ENCODE peak calls at places on chromosomes 16 and 17, in four cellular contexts. M is esophagus muscularis mucosa, L is sigmoid colon, F is SK-N-SH. E is an unnamed sample.

GRCh38 chr16:14244344-14245010 is 173.4 kb downstream of the MRTFB start:
- DNase-seq in F (no peak), L (no peak), M (no peak), E (no peak)

GRCh38 chr16:70638814-70639792 is 7.3 kb upstream of the IL34 start:
- DNase-seq in M (no peak), F (peak; percentile 67), L (peak; percentile 84), E (peak; percentile 31)

GRCh38 chr17:69523252-69523861 is 108.9 kb downstream of the MAP2K6 start:
- DNase-seq in L (no peak), F (peak; percentile 50), M (no peak), E (no peak)

GRCh38 chr17:71635187-71635586 is 485.6 kb upstream of the SOX9 start:
- DNase-seq in L (no peak), F (no peak), M (no peak), E (peak; percentile 62)

GRCh38 chr17:78986048-78986648 is 6.4 kb upstream of the LGALS3BP start:
- DNase-seq in F (no peak), L (no peak), M (no peak), E (peak; percentile 53)

GRCh38 chr16:50273888-50274770 is 7.8 kb downstream of the ADCY7 start:
- DNase-seq in F (no peak), M (no peak), L (no peak), E (peak; percentile 60)

GRCh38 chr16:66606000-66606751 is 1.7 kb downstream of the CMTM3 start:
- DNase-seq in M (no peak), L (no peak), F (no peak), E (no peak)

GRCh38 chr17:82668631-82669099 is 20.4 kb upstream of the WDR45B start:
- DNase-seq in L (peak; percentile 80), F (peak; percentile 84), M (no peak), E (peak; percentile 79)

GRCh38 chr16:2979669-2980226 is 498 bp downstream of the PKMYT1 start:
- DNase-seq in M (no peak), F (peak; percentile 67), L (no peak), E (no peak)

GRCh38 chr16:12584488-12585233 is 219.0 kb downstream of the CPPED1 start:
- DNase-seq in F (no peak), L (no peak), M (no peak), E (no peak)

GRCh38 chr16:54847207-54847606 is 83.5 kb upstream of the IRX5 start:
- DNase-seq in F (no peak), M (no peak), L (no peak), E (no peak)

GRCh38 chr16:49527621-49528020 is 154.0 kb downstream of the C16orf78 start:
- DNase-seq in F (peak; percentile 58), M (no peak), L (no peak), E (no peak)

GRCh38 chr16:19804538-19805323 is 79.9 kb downstream of the GPRC5B start:
- DNase-seq in M (no peak), F (no peak), L (peak; percentile 80), E (peak; percentile 41)

GRCh38 chr16:53282975-53283946 is 151.0 kb upstream of the RBL2 start:
- DNase-seq in L (no peak), M (no peak), F (peak; percentile 51), E (no peak)

GRCh38 chr17:8275421-8276290 is 12.8 kb upstream of the RANGRF start:
- DNase-seq in M (no peak), L (no peak), F (no peak), E (no peak)

GRCh38 chr16:4801962-4802658 is at the start of gene ROGDI:
- DNase-seq in M (peak; percentile 96), L (peak; percentile 90), F (no peak), E (peak; percentile 96)

GRCh38 chr17:9470171-9470570 is 105.4 kb downstream of the STX8 start:
- DNase-seq in F (no peak), M (no peak), L (no peak), E (no peak)

GRCh38 chr16:27742333-27742732 is 192.4 kb downstream of the KATNIP start:
- DNase-seq in L (no peak), M (no peak), F (no peak), E (no peak)

GRCh38 chr16:27738596-27738995 is 188.7 kb downstream of the KATNIP start:
- DNase-seq in M (no peak), L (no peak), F (no peak), E (no peak)

GRCh38 chr16:27737513-27737912 is 187.6 kb downstream of the KATNIP start:
- DNase-seq in L (no peak), F (no peak), M (no peak), E (no peak)

GRCh38 chr16:27739606-27740357 is 189.8 kb downstream of the KATNIP start:
- DNase-seq in L (no peak), F (no peak), M (no peak), E (no peak)

DNA sequence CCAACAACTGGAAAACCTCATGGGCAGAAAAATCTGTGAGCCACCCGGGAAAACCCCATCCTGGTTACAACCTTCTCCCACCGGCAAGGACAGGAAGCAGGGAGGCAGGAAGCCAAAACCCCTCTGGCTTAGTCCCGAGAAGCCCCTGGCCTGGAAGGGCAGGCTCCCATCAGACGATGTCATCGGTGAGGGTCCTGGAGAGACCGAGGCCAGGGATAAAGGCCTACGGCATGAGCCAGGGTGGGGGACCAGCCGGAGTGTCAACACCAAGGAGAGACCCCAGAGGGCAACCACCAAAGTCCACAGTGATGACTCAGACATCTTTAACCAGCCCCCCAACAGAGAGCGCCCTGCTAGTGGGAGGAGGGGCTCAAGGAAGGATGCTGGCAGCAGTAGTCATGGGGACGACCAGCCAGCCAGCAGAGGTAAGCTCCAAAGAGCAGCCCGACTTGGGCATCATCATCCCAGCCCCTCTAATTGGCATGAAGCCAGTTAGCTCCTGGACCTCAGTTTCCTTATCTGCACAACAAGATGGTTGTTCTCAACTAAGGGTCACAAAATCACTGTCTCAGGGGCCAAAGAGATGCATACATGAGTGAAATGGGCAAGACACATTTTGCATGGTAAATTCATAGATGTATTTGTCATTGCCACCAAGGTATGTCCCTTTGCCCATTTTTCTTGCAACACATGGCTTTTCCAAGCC is 190.7 kb downstream of the KATNIP start:
- DNase-seq in M (no peak), F (no peak), L (no peak), E (no peak)
- TF ChIP-seq POLR2AphosphoS5 in M (no peak), F (no peak), L (no peak), E (no peak)

GRCh38 chr16:29024280-29024679 is 39.4 kb downstream of the LAT start:
- DNase-seq in L (peak; percentile 8), F (no peak), M (no peak), E (no peak)
- TF ChIP-seq POLR2AphosphoS5 in L (no peak), F (no peak), M (no peak), E (no peak)

DNA sequence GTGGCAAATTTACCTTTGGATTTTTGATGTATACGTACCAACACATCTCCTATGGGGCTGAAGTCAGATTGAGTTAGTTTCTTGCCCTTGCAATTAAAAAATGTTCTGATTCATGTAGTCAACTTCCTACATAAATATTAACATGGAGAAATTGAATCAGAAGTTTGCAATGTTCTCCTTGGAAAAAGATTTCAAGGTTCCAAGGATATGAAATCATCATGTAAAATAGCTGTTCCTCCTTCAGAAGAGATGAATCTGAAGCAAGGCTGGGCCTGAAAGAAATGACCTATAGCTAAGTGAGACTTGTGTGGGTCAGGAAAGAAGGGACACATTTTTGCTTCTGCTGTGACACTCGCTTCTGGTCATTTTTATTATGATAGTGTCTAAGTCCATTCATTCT is 131.7 kb downstream of the RGS9 start:
- DNase-seq in L (no peak), M (no peak), F (no peak), E (no peak)
- TF ChIP-seq POLR2AphosphoS5 in L (no peak), M (no peak), F (no peak), E (no peak)

DNA sequence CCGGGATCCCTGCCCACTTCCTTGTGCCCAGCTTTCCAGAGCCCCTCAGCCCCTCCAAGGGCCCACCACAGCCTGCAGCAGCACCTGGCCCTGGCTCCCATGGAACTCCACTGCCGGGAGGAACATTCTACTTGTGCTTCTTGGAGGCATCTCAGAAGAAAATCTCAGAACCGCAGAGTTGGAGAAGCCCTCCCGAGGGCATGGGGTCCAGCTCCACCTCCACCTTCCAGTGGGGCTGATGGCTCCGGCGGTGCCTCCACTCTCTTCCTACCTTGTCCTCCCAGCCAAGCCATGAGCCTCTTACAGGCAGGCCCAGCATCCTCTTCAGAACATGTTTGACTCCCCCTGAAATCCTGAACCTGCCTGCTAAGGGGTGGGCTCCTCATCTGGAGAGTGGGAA is 79.4 kb upstream of the ZNF469 start:
- DNase-seq in L (no peak), M (no peak), F (no peak), E (no peak)
- TF ChIP-seq POLR2AphosphoS5 in L (no peak), M (no peak), F (no peak), E (no peak)

GRCh38 chr17:74276561-74277009 is 2.6 kb downstream of the DNAI2 start:
- DNase-seq in L (peak; percentile 73), F (no peak), M (no peak), E (no peak)
- TF ChIP-seq POLR2AphosphoS5 in L (no peak), F (no peak), M (no peak), E (no peak)